ENCODE peak calls at places on chromosomes 7 and 10, in five cellular contexts. G is HCT116, Q is transverse colon, L is suprapubic skin, J is prostate gland. M is an unnamed sample. For H3K4me1, the result is how much of the 10 kb centered on the place peaks cover.

GRCh38 chr10:48900296-48900695 is 39.3 kb downstream of the LRRC18 start:
- DNase-seq in G (no peak), Q (no peak), L (peak), J (no peak), M (no peak)

GRCh38 chr7:132618956-132619305 is 42.7 kb upstream of the PLXNA4 start:
- DNase-seq in G (no peak), Q (no peak), L (no peak), J (no peak), M (no peak)

GRCh38 chr10:43403911-43404674 is 4.9 kb downstream of the HNRNPF start:
- DNase-seq in G (no peak), Q (no peak), L (no peak), J (no peak), M (peak)

GRCh38 chr7:108347616-108348015 is 108.6 kb downstream of the NRCAM start:
- DNase-seq in G (no peak), Q (no peak), L (no peak), J (no peak), M (no peak)

GRCh38 chr10:60430017-60430416 is 40.3 kb upstream of the ANK3 start:
- DNase-seq in G (no peak), Q (no peak), L (no peak), J (peak), M (no peak)

GRCh38 chr10:125160856-125161569 is 650 bp upstream of the CTBP2 start:
- DNase-seq in G (peak), Q (peak), L (peak), J (peak), M (peak)

GRCh38 chr7:29865526-29865925 is 59.2 kb downstream of the WIPF3 start:
- DNase-seq in G (peak), Q (no peak), L (no peak), J (no peak), M (no peak)

GRCh38 chr10:130500251-130501000 is 364.2 kb downstream of the GLRX3 start:
- DNase-seq in G (no peak), Q (no peak), L (no peak), J (no peak), M (peak)

GRCh38 chr7:51297986-51298385 is 18.6 kb downstream of the COBL start:
- DNase-seq in G (no peak), Q (no peak), L (no peak), J (no peak), M (no peak)

GRCh38 chr7:94298943-94299342 is 95.8 kb upstream of the COL1A2 start:
- DNase-seq in G (no peak), Q (no peak), L (no peak), J (no peak), M (no peak)

GRCh38 chr10:88986549-88987242 is 3.9 kb upstream of the FAS start:
- DNase-seq in G (no peak), Q (no peak), L (no peak), J (peak), M (no peak)

GRCh38 chr7:73342645-73343044 is 14.7 kb downstream of the FKBP6 start:
- DNase-seq in G (peak), Q (no peak), L (no peak), J (no peak), M (no peak)

GRCh38 chr7:156400046-156400445 is 240.5 kb upstream of the RNF32 start:
- DNase-seq in G (no peak), Q (no peak), L (no peak), J (no peak), M (no peak)

GRCh38 chr7:156401617-156402016 is 239.0 kb upstream of the RNF32 start:
- DNase-seq in G (no peak), Q (no peak), L (no peak), J (no peak), M (no peak)

GRCh38 chr7:156402255-156402654 is 238.3 kb upstream of the RNF32 start:
- DNase-seq in G (no peak), Q (no peak), L (no peak), J (no peak), M (no peak)

DNA sequence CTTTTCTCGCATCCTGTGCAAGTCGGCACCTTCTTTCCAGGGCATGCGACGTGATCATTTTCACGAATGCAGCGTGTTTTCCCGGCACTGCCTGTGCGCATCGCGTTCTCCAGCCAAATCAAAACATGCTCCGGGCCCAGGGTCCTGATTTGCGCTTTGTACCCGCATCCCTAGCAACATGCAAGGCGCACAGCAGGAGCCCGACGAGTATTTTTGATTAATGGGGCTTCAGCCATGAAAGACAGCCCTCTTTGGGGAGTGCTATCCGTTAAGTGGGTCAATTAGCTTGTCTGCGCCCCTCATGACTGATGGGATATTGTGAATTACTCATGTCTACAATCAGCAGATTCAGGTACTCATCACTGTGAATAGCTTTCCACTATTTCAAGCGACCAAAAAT is 243.3 kb upstream of the RNF32 start:
- DNase-seq in G (no peak), Q (no peak), L (no peak), J (no peak), M (no peak)
- H3K4me3 ChIP-seq in G (no peak), Q (no peak), L (no peak), J (no peak), M (no peak)

DNA sequence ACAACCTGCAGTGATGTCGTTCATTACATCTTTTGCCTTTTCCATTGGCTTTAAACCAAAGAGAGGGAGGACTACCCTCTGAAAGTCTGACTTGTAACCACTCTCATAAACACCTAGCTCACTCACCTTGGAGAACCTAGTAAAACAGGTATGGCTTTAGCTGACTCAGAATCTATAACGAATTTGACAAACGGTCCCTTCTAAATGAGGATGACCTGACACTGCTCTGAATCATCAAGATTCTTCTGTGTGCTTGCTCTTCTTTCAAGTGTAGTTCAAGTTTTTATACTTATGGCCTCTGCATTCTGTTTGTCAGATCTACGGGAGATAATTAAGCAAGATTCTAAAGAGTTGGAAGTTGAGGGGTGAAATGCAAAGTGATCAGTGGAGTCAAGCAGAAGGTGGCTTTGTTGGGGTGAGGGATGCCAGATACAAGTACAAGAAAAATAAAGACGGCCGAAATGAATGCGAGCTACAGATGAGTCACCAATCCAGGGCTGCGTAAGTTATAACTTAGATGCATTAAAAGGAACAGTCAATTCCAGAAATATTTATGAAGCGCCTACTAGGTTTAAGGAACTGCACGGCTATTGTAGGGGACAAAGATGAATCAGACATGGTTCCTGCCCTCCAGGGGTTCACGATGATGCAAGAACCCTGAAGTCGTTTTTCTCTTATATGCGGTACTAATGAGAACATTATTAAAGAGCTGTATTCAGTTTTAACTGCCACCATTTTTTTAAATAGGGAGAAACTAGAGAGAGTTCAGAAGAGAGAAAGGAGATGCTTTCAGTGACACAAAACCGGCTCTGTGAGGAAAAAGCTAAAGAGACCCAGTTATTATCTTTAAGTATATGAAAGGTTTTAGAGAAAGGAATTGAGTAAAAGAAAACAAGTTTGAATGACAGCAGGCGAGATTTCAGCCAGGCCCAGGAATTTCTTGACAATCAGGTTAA is 6.5 kb downstream of the HIPK2 start:
- DNase-seq in G (peak), Q (no peak), L (no peak), J (no peak), M (peak)
- H3K4me1 ChIP-seq in G (half or more), Q (under half), L (under half), J (under half), M (half or more)

GRCh38 chr10:76040107-76040829 is 608.8 kb downstream of the LRMDA start:
- DNase-seq in G (no peak), Q (no peak), L (no peak), J (no peak), M (no peak)
- TF ChIP-seq POLR2AphosphoS5 in G (no peak), Q (no peak), L (no peak), J (no peak), M (no peak)

GRCh38 chr7:50268990-50269389 is 35.5 kb upstream of the IKZF1 start:
- DNase-seq in G (no peak), Q (no peak), L (no peak), J (no peak), M (no peak)
- H3K4me3 ChIP-seq in G (no peak), Q (no peak), L (no peak), J (no peak), M (no peak)

GRCh38 chr10:71849461-71849908 is 1.6 kb downstream of the PSAP start:
- DNase-seq in G (no peak), Q (no peak), L (no peak), J (no peak), M (no peak)

GRCh38 chr10:71850745-71851629 is at the start of gene PSAP:
- DNase-seq in G (peak), Q (peak), L (peak), J (peak), M (peak)

GRCh38 chr10:71850021-71850744 is 868 bp downstream of the PSAP start:
- DNase-seq in G (no peak), Q (no peak), L (no peak), J (no peak), M (no peak)

GRCh38 chr10:71854031-71854430 is 3.0 kb upstream of the PSAP start:
- DNase-seq in G (no peak), Q (no peak), L (no peak), J (no peak), M (no peak)

GRCh38 chr10:71852335-71852937 is 1.4 kb upstream of the PSAP start:
- DNase-seq in G (no peak), Q (peak), L (no peak), J (no peak), M (peak)
- H3K4me1 ChIP-seq in G (under half), Q (under half), L (under half), J (under half), M (under half)

GRCh38 chr10:123807444-123808035 is 84.1 kb downstream of the CPXM2 start:
- DNase-seq in G (no peak), Q (no peak), L (no peak), J (no peak), M (no peak)
- TF ChIP-seq POLR2AphosphoS5 in G (no peak), Q (no peak), L (no peak), J (no peak), M (no peak)

GRCh38 chr7:45888185-45888992 is at the start of gene IGFBP1:
- DNase-seq in G (no peak), Q (no peak), L (no peak), J (no peak), M (no peak)
- H3K4me3 ChIP-seq in G (no peak), Q (no peak), L (peak), J (peak), M (no peak)

GRCh38 chr10:78035025-78035424 is 1.4 kb downstream of the RPS24 start:
- DNase-seq in G (no peak), Q (no peak), L (no peak), J (no peak), M (no peak)

GRCh38 chr10:78033623-78034470 is at the start of gene RPS24:
- DNase-seq in G (peak), Q (peak), L (peak), J (peak), M (peak)

GRCh38 chr10:78038105-78038504 is 4.4 kb downstream of the RPS24 start:
- DNase-seq in G (no peak), Q (no peak), L (no peak), J (no peak), M (no peak)

GRCh38 chr10:78035437-78035836 is 1.8 kb downstream of the RPS24 start:
- DNase-seq in G (no peak), Q (no peak), L (no peak), J (no peak), M (no peak)

DNA sequence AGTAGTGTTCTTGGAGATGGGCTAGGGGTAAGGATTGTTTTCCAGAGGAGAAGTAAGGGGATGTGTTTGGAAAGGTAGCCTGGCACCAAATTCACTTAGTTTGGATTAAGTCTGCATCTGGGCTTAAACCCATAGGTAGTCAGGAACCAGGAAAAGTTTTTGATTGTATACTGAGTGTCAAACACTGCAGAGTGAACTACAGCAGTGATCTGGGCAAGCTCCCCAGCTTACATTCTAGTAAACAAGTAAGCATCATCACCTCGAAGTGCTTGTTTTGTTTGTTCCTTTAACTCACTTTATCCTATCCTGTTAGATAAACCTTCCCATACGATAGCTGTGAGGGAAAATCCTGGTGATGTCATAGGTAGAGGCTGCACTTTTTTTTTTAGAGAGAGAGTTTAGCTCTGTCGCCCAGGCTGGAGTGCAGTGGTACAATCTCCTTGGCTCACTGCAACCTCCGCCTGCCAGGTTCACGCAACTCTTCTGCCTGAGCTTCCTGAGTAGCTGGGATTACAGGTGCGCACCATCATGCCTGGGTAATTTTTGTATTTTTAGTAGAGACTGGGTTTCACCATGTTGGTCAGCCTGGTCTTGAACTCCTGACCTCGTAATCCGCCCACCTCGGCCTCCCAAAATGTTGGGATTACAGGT is 2.4 kb downstream of the RPS24 start:
- DNase-seq in G (no peak), Q (no peak), L (no peak), J (no peak), M (no peak)
- H3K4me1 ChIP-seq in G (under half), Q (under half), L (under half), J (under half), M (under half)

DNA sequence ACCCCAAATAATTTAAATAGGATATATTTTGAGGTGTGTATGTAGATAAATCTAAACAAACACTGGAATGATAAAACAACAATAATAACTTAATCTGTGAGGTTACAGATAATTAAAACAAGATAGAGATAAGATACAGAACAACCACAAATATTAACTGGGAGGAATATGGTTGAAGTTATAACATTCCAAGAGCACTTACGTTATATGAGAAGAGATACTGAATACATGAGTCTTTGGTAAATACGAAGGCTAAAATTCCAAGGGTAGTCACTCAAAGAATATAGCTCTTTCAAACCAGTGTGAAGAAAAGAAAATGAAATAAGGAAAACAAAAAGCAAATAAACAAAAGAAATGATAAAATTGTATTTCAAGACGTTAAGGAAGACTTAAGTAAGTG is 76.0 kb upstream of the MYO3A start:
- DNase-seq in G (no peak), Q (no peak), L (no peak), J (no peak), M (no peak)
- TF ChIP-seq POLR2AphosphoS5 in G (no peak), Q (no peak), L (no peak), J (no peak), M (no peak)

GRCh38 chr7:128128401-128128800 is 97.2 kb upstream of the LRRC4 start:
- DNase-seq in G (no peak), Q (no peak), L (no peak), J (no peak), M (no peak)

GRCh38 chr7:128131115-128131514 is 99.9 kb upstream of the LRRC4 start:
- DNase-seq in G (no peak), Q (no peak), L (no peak), J (no peak), M (no peak)

GRCh38 chr7:128132426-128133069 is 101.3 kb upstream of the LRRC4 start:
- DNase-seq in G (no peak), Q (no peak), L (no peak), J (no peak), M (no peak)

GRCh38 chr7:128131701-128132100 is 100.5 kb upstream of the LRRC4 start:
- DNase-seq in G (no peak), Q (no peak), L (no peak), J (no peak), M (no peak)

DNA sequence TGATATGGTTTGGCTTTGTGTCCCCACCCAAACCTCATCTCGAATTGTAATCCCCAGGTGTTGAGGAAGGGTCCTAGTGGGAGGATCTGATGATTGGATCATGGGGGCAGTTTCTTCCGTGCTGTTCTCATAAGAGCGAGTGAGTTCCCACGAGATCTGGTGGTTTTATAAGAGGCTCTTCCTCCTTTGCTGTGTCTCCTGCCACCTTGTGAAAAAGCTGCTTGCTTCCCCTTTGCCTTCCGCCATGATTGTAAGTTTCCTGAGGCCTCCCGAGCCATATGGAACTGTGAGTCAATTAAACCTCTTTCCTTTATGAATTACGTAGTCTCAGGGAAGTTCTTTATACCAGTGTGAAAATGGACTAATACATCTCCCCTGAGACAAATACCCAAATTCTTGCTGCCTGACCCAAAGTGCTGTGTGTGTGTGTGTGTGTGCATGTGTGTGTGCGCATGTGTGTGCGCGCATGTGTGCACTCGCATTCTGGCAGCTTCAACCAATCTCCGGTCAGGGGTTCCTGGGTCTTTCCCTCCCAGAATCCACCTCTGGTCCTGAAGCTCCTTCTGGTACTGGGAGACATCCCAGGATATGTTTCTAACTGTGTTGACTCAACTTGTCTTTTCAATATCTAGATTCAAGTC is 98.1 kb upstream of the LRRC4 start:
- DNase-seq in G (no peak), Q (no peak), L (no peak), J (no peak), M (no peak)
- H3K4me3 ChIP-seq in G (no peak), Q (no peak), L (no peak), J (no peak), M (no peak)

M was measured in upper lobe of left lung.